ENCODE peak calls at places on chromosome 17, in ten cellular contexts. X is GM13976; Z is IMR-90; J is A549; M is COR-L47; K is activated CD4-positive, CD25-positive, alpha-beta regulatory T cell; B is NCI-H1048; G is NCI-H1436; U is HCEC 1CT; V is activated CD8-positive, alpha-beta T cell treated with anti-CD3 and anti-CD28 coated beads, Interleukin-2, amount 10 ng/mL, durations not matched to agents 7 days and 5 days. W is an unnamed sample.

GRCh38 chr17:28759296-28759865 is 15.6 kb downstream of the TRAF4 start:
- DNase-seq in X (no peak), Z (no peak), J (no peak), M (no peak), K (no peak), B (no peak), G (no peak), U (no peak), V (no peak), W (no peak)

GRCh38 chr17:29549169-29549935 is 17.5 kb downstream of the ABHD15 start:
- DNase-seq in X (peak), Z (peak), J (no peak), M (peak), K (no peak), B (no peak), G (no peak), U (no peak), V (no peak), W (no peak)

GRCh38 chr17:27782791-27783206 is 17.5 kb downstream of the NOS2 start:
- DNase-seq in X (no peak), Z (no peak), J (no peak), M (peak), K (no peak), B (no peak), G (no peak), U (no peak), V (no peak), W (no peak)

GRCh38 chr17:37824534-37825485 is 80.0 kb upstream of the HNF1B start:
- DNase-seq in X (no peak), Z (peak), J (peak), M (no peak), K (no peak), B (no peak), G (no peak), U (peak), V (no peak), W (no peak)

GRCh38 chr17:6641374-6641818 is 536 bp downstream of the TXNDC17 start:
- DNase-seq in X (no peak), Z (no peak), J (no peak), M (no peak), K (no peak), B (no peak), G (no peak), U (no peak), V (no peak), W (no peak)

GRCh38 chr17:247767-248166 is 66.3 kb upstream of the DOC2B start:
- DNase-seq in X (no peak), Z (no peak), J (no peak), M (no peak), K (no peak), B (no peak), G (no peak), U (no peak), V (no peak), W (no peak)

GRCh38 chr17:75517277-75517865 is 1.0 kb downstream of the TSEN54 start:
- DNase-seq in X (no peak), Z (no peak), J (peak), M (no peak), K (no peak), B (no peak), G (no peak), U (no peak), V (peak), W (no peak)

GRCh38 chr17:60664022-60664421 is 13.6 kb upstream of the BCAS3 start:
- DNase-seq in X (no peak), Z (peak), J (no peak), M (no peak), K (no peak), B (no peak), G (no peak), U (peak), V (no peak), W (no peak)

GRCh38 chr17:73083432-73083831 is 9.1 kb downstream of the SLC39A11 start:
- DNase-seq in X (no peak), Z (no peak), J (no peak), M (no peak), K (no peak), B (no peak), G (no peak), U (no peak), V (no peak), W (no peak)

GRCh38 chr17:49545811-49546545 is 29.7 kb upstream of the NXPH3 start:
- DNase-seq in X (peak), Z (no peak), J (no peak), M (no peak), K (no peak), B (no peak), G (no peak), U (no peak), V (no peak), W (no peak)

GRCh38 chr17:76383645-76384221 is 676 bp upstream of the SPHK1 start:
- DNase-seq in X (peak), Z (peak), J (peak), M (peak), K (no peak), B (no peak), G (no peak), U (peak), V (peak), W (no peak)

GRCh38 chr17:74119049-74119580 is 84.4 kb upstream of the RPL38 start:
- DNase-seq in X (no peak), Z (no peak), J (no peak), M (no peak), K (no peak), B (no peak), G (no peak), U (no peak), V (no peak), W (no peak)

GRCh38 chr17:50632637-50633036 is 2.0 kb upstream of the ABCC3 start:
- DNase-seq in X (peak), Z (no peak), J (no peak), M (no peak), K (no peak), B (no peak), G (no peak), U (no peak), V (no peak), W (no peak)

GRCh38 chr17:58391302-58391984 is 25.9 kb downstream of the RNF43 start:
- DNase-seq in X (no peak), Z (no peak), J (peak), M (peak), K (no peak), B (peak), G (peak), U (no peak), V (no peak), W (no peak)

GRCh38 chr17:59829217-59830006 is 63.3 kb downstream of the TUBD1 start:
- DNase-seq in X (peak), Z (peak), J (peak), M (peak), K (no peak), B (peak), G (peak), U (peak), V (peak), W (no peak)

GRCh38 chr17:66190738-66191606 is 961 bp downstream of the CEP112 start:
- DNase-seq in X (no peak), Z (peak), J (peak), M (no peak), K (no peak), B (no peak), G (no peak), U (peak), V (no peak), W (no peak)

GRCh38 chr17:50864747-50865059 is 1.5 kb downstream of the TOB1 start:
- DNase-seq in X (no peak), Z (no peak), J (no peak), M (no peak), K (no peak), B (no peak), G (no peak), U (no peak), V (peak), W (no peak)

GRCh38 chr17:69870751-69871199 is 204.2 kb upstream of the KCNJ16 start:
- DNase-seq in X (no peak), Z (peak), J (no peak), M (no peak), K (no peak), B (no peak), G (no peak), U (peak), V (no peak), W (no peak)

GRCh38 chr17:29569245-29569950 is 897 bp downstream of the TP53I13 start:
- DNase-seq in X (no peak), Z (peak), J (no peak), M (no peak), K (no peak), B (no peak), G (no peak), U (no peak), V (no peak), W (peak)

GRCh38 chr17:13038931-13039665 is 21.3 kb upstream of the ELAC2 start:
- DNase-seq in X (no peak), Z (no peak), J (no peak), M (no peak), K (no peak), B (no peak), G (no peak), U (no peak), V (no peak), W (no peak)

GRCh38 chr17:34825102-34825501 is 136.2 kb downstream of the CCT6B start:
- DNase-seq in X (no peak), Z (no peak), J (no peak), M (no peak), K (no peak), B (no peak), G (no peak), U (no peak), V (no peak), W (no peak)

GRCh38 chr17:49944451-49944850 is 24.5 kb upstream of the DLX4 start:
- DNase-seq in X (no peak), Z (no peak), J (no peak), M (peak), K (no peak), B (no peak), G (peak), U (no peak), V (no peak), W (no peak)

GRCh38 chr17:59154335-59154720 is 658 bp downstream of the SKA2 start:
- DNase-seq in X (peak), Z (peak), J (no peak), M (peak), K (no peak), B (no peak), G (peak), U (peak), V (peak), W (peak)

GRCh38 chr17:7839890-7840260 is 5.9 kb downstream of the KDM6B start:
- DNase-seq in X (no peak), Z (peak), J (peak), M (no peak), K (no peak), B (no peak), G (peak), U (peak), V (no peak), W (peak)

GRCh38 chr17:75679706-75680201 is 12.6 kb downstream of the SAP30BP start:
- DNase-seq in X (no peak), Z (no peak), J (peak), M (peak), K (no peak), B (no peak), G (no peak), U (no peak), V (no peak), W (no peak)